ENCODE peak calls at places on chromosome 10, in ten cellular contexts. One of them, this sample, is unnamed.
A peak's percentile ranks its signal among the peaks of the same experiment; 100 is the strongest.

GRCh38 chr10:124530816-124531215 is 69.2 kb downstream of the LHPP start:
- DNase-seq in transverse colon: no peak
- DNase-seq in suprapubic skin: no peak
- DNase-seq in neural progenitor cell: no peak
- DNase-seq in MM.1S: no peak
- DNase-seq in mesendoderm: no peak
- DNase-seq in ovary: no peak
- DNase-seq in HL-60: no peak
- DNase-seq in A673: no peak
- DNase-seq in esophagus squamous epithelium: no peak
- DNase-seq in this sample: no peak

GRCh38 chr10:57333880-57334279 is 933.8 kb downstream of the IPMK start:
- DNase-seq in transverse colon: no peak
- DNase-seq in suprapubic skin: no peak
- DNase-seq in neural progenitor cell: no peak
- DNase-seq in MM.1S: no peak
- DNase-seq in mesendoderm: no peak
- DNase-seq in ovary: no peak
- DNase-seq in HL-60: no peak
- DNase-seq in A673: no peak
- DNase-seq in esophagus squamous epithelium: no peak
- DNase-seq in this sample: no peak

GRCh38 chr10:2196272-2196671 is 458.9 kb upstream of the ADARB2 start:
- DNase-seq in transverse colon: no peak
- DNase-seq in suprapubic skin: no peak
- DNase-seq in neural progenitor cell: no peak
- DNase-seq in MM.1S: no peak
- DNase-seq in mesendoderm: no peak
- DNase-seq in ovary: no peak
- DNase-seq in HL-60: no peak
- DNase-seq in A673: no peak
- DNase-seq in esophagus squamous epithelium: no peak
- DNase-seq in this sample: no peak

GRCh38 chr10:67663449-67664087 is 32.4 kb downstream of the CTNNA3 start:
- DNase-seq in transverse colon: no peak
- DNase-seq in suprapubic skin: no peak
- DNase-seq in neural progenitor cell: no peak
- DNase-seq in MM.1S: no peak
- DNase-seq in mesendoderm: no peak
- DNase-seq in ovary: no peak
- DNase-seq in HL-60: no peak
- DNase-seq in A673: no peak
- DNase-seq in esophagus squamous epithelium: no peak
- DNase-seq in this sample: no peak

GRCh38 chr10:91796332-91797076 is 1.7 kb upstream of the TNKS2 start:
- DNase-seq in transverse colon: peak; percentile 66
- DNase-seq in suprapubic skin: no peak
- DNase-seq in neural progenitor cell: peak; percentile 58
- DNase-seq in MM.1S: peak; percentile 57
- DNase-seq in mesendoderm: peak; percentile 39
- DNase-seq in ovary: peak; percentile 39
- DNase-seq in HL-60: no peak
- DNase-seq in A673: peak; percentile 10
- DNase-seq in esophagus squamous epithelium: no peak
- DNase-seq in this sample: no peak

GRCh38 chr10:78224602-78225001 is 190.9 kb downstream of the RPS24 start:
- DNase-seq in transverse colon: no peak
- DNase-seq in suprapubic skin: no peak
- DNase-seq in neural progenitor cell: no peak
- DNase-seq in MM.1S: no peak
- DNase-seq in mesendoderm: no peak
- DNase-seq in ovary: no peak
- DNase-seq in HL-60: no peak
- DNase-seq in A673: no peak
- DNase-seq in esophagus squamous epithelium: no peak
- DNase-seq in this sample: no peak

GRCh38 chr10:11697718-11698527 is 44.3 kb upstream of the ECHDC3 start:
- DNase-seq in transverse colon: no peak
- DNase-seq in suprapubic skin: no peak
- DNase-seq in neural progenitor cell: no peak
- DNase-seq in MM.1S: no peak
- DNase-seq in mesendoderm: peak; percentile 15
- DNase-seq in ovary: no peak
- DNase-seq in HL-60: no peak
- DNase-seq in A673: no peak
- DNase-seq in esophagus squamous epithelium: no peak
- DNase-seq in this sample: no peak

GRCh38 chr10:103803941-103804340 is 51.4 kb downstream of the SH3PXD2A start:
- DNase-seq in transverse colon: no peak
- DNase-seq in suprapubic skin: no peak
- DNase-seq in neural progenitor cell: no peak
- DNase-seq in MM.1S: no peak
- DNase-seq in mesendoderm: peak; percentile 92
- DNase-seq in ovary: no peak
- DNase-seq in HL-60: no peak
- DNase-seq in A673: peak; percentile 56
- DNase-seq in esophagus squamous epithelium: no peak
- DNase-seq in this sample: no peak

GRCh38 chr10:13659887-13660544 is 73.3 kb downstream of the PRPF18 start:
- DNase-seq in transverse colon: peak; percentile 59
- DNase-seq in suprapubic skin: no peak
- DNase-seq in neural progenitor cell: peak; percentile 69
- DNase-seq in MM.1S: peak; percentile 35
- DNase-seq in mesendoderm: peak; percentile 60
- DNase-seq in ovary: peak; percentile 72
- DNase-seq in HL-60: peak; percentile 17
- DNase-seq in A673: peak; percentile 69
- DNase-seq in esophagus squamous epithelium: no peak
- DNase-seq in this sample: no peak

GRCh38 chr10:13658256-13658655 is 71.5 kb downstream of the PRPF18 start:
- DNase-seq in transverse colon: no peak
- DNase-seq in suprapubic skin: no peak
- DNase-seq in neural progenitor cell: no peak
- DNase-seq in MM.1S: no peak
- DNase-seq in mesendoderm: no peak
- DNase-seq in ovary: no peak
- DNase-seq in HL-60: no peak
- DNase-seq in A673: no peak
- DNase-seq in esophagus squamous epithelium: no peak
- DNase-seq in this sample: no peak

GRCh38 chr10:13660545-13660920 is 73.8 kb downstream of the PRPF18 start:
- DNase-seq in transverse colon: no peak
- DNase-seq in suprapubic skin: no peak
- DNase-seq in neural progenitor cell: no peak
- DNase-seq in MM.1S: no peak
- DNase-seq in mesendoderm: no peak
- DNase-seq in ovary: no peak
- DNase-seq in HL-60: no peak
- DNase-seq in A673: no peak
- DNase-seq in esophagus squamous epithelium: no peak
- DNase-seq in this sample: no peak

GRCh38 chr10:13657184-13657680 is 70.5 kb downstream of the PRPF18 start:
- DNase-seq in transverse colon: no peak
- DNase-seq in suprapubic skin: no peak
- DNase-seq in neural progenitor cell: no peak
- DNase-seq in MM.1S: no peak
- DNase-seq in mesendoderm: no peak
- DNase-seq in ovary: no peak
- DNase-seq in HL-60: no peak
- DNase-seq in A673: no peak
- DNase-seq in esophagus squamous epithelium: no peak
- DNase-seq in this sample: no peak

DNA sequence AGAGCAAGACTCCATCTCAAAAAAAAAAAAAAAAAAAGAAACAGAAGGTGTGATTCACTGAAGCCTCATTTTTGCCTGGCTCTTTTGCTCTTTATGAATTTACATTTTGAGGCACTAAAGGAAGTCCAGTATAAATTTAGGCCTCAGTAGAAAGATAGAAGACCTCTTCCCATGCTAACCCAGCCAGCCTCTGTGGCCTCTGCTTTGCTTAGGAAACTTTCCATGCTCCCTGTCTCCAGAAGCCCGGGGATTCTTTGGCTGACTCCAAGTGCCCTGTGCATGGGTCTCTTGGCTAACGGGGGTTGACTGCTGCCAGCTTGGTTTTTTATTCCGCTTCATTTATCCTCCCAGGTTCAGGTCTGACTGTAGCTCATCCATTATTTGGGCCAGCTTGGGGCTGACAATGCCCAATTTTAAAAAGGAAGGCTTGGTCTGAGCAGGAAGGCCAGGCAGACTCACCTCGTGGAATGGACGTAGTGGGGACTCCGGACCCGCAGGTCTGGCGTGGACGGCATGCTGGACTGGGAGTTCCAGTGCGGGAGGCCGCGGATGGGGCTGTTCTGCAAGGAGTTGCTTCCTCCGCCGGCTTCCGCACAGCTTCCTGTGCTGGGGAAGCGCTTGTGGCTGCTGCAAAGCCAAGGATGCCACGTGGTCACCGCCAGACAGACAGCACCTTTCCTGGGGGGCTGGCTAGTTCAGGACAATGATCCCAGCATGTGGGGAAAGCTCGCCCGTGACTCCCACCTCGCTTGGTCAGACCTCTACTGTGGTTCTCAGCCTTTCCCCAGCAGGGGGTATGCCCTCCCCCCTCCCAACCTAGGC is 72.3 kb downstream of the PRPF18 start:
- DNase-seq in transverse colon: no peak
- DNase-seq in suprapubic skin: no peak
- DNase-seq in neural progenitor cell: no peak
- DNase-seq in MM.1S: no peak
- DNase-seq in mesendoderm: peak; percentile 16
- DNase-seq in ovary: no peak
- DNase-seq in HL-60: peak; percentile 22
- DNase-seq in A673: no peak
- DNase-seq in esophagus squamous epithelium: no peak
- DNase-seq in this sample: no peak
- H3K27ac ChIP-seq in transverse colon: peak overlapping the region; percentile 14
- H3K27ac ChIP-seq in suprapubic skin: no peak overlapping the region
- H3K27ac ChIP-seq in neural progenitor cell: no peak overlapping the region
- H3K27ac ChIP-seq in MM.1S: no peak overlapping the region
- H3K27ac ChIP-seq in mesendoderm: no peak overlapping the region
- H3K27ac ChIP-seq in ovary: no peak overlapping the region
- H3K27ac ChIP-seq in HL-60: no peak overlapping the region
- H3K27ac ChIP-seq in A673: no peak overlapping the region
- H3K27ac ChIP-seq in esophagus squamous epithelium: no peak overlapping the region
- H3K27ac ChIP-seq in this sample: peak overlapping the region; percentile 36

GRCh38 chr10:61896854-61897661 is 4.4 kb upstream of the ARID5B start:
- DNase-seq in transverse colon: peak; percentile 58
- DNase-seq in suprapubic skin: no peak
- DNase-seq in neural progenitor cell: peak; percentile 80
- DNase-seq in MM.1S: peak; percentile 91
- DNase-seq in mesendoderm: peak; percentile 96
- DNase-seq in ovary: peak; percentile 49
- DNase-seq in HL-60: peak; percentile 68
- DNase-seq in A673: peak; percentile 75
- DNase-seq in esophagus squamous epithelium: no peak
- DNase-seq in this sample: no peak

GRCh38 chr10:61898435-61898778 is 3.1 kb upstream of the ARID5B start:
- DNase-seq in transverse colon: no peak
- DNase-seq in suprapubic skin: no peak
- DNase-seq in neural progenitor cell: no peak
- DNase-seq in MM.1S: peak; percentile 25
- DNase-seq in mesendoderm: no peak
- DNase-seq in ovary: no peak
- DNase-seq in HL-60: no peak
- DNase-seq in A673: peak; percentile 84
- DNase-seq in esophagus squamous epithelium: no peak
- DNase-seq in this sample: no peak

GRCh38 chr10:61899045-61899444 is 2.5 kb upstream of the ARID5B start:
- DNase-seq in transverse colon: no peak
- DNase-seq in suprapubic skin: no peak
- DNase-seq in neural progenitor cell: no peak
- DNase-seq in MM.1S: peak; percentile 53
- DNase-seq in mesendoderm: no peak
- DNase-seq in ovary: no peak
- DNase-seq in HL-60: no peak
- DNase-seq in A673: peak; percentile 89
- DNase-seq in esophagus squamous epithelium: no peak
- DNase-seq in this sample: no peak

GRCh38 chr10:61899663-61899996 is 1.9 kb upstream of the ARID5B start:
- DNase-seq in transverse colon: no peak
- DNase-seq in suprapubic skin: no peak
- DNase-seq in neural progenitor cell: no peak
- DNase-seq in MM.1S: no peak
- DNase-seq in mesendoderm: no peak
- DNase-seq in ovary: no peak
- DNase-seq in HL-60: no peak
- DNase-seq in A673: no peak
- DNase-seq in esophagus squamous epithelium: no peak
- DNase-seq in this sample: no peak

DNA sequence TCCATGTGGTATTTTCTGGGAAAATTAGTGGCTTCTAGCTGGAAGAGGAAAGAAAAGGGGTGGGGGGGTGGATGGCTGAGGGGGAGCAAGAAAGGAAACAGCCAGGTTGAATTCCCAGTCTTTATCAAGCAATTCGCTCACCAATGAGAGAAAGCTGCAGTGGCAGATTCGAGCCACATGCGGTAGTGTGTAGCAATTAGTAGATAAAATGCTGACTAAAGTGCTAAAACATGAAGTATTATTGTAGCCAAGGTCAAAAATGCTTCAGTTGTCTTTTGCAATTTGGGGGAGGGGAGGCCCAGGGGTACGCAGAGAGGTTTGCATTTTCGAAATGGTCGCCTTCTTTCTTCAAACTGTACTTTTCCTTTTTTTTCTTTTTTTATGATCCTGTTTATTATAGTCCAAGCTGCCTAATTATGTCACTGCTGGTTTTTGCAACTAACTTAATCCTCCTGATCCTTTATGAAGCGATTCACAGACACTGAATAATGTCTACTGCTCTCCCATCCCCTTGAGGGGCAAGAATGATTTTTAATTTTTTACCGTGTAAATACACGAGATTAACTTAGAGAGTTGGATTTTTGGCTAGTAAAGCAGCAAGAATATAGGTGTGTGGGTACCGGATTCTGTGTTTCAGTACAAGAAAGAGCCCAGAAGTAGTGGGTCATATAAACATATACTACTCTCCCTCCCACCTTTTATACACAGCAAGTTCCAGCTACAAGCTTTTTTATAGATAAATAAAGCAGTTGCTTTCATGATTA is 3.6 kb upstream of the ARID5B start:
- DNase-seq in transverse colon: peak; percentile 54
- DNase-seq in suprapubic skin: no peak
- DNase-seq in neural progenitor cell: peak; percentile 62
- DNase-seq in MM.1S: peak; percentile 86
- DNase-seq in mesendoderm: peak; percentile 67
- DNase-seq in ovary: peak; percentile 65
- DNase-seq in HL-60: no peak
- DNase-seq in A673: peak; percentile 75
- DNase-seq in esophagus squamous epithelium: no peak
- DNase-seq in this sample: no peak
- H3K4me3 ChIP-seq in transverse colon: no peak overlapping the region
- H3K4me3 ChIP-seq in suprapubic skin: peak overlapping the region; percentile 44
- H3K4me3 ChIP-seq in neural progenitor cell: peak overlapping the region; percentile 43
- H3K4me3 ChIP-seq in MM.1S: peak overlapping the region; percentile 74
- H3K4me3 ChIP-seq in mesendoderm: no peak overlapping the region
- H3K4me3 ChIP-seq in ovary: peak overlapping the region; percentile 30
- H3K4me3 ChIP-seq in HL-60: no peak overlapping the region
- H3K4me3 ChIP-seq in A673: peak overlapping the region; percentile 68
- H3K4me3 ChIP-seq in esophagus squamous epithelium: peak overlapping the region; percentile 58
- H3K4me3 ChIP-seq in this sample: peak overlapping the region; percentile 30

GRCh38 chr10:95281206-95281605 is 9.6 kb downstream of the PDLIM1 start:
- DNase-seq in transverse colon: no peak
- DNase-seq in suprapubic skin: no peak
- DNase-seq in neural progenitor cell: no peak
- DNase-seq in MM.1S: no peak
- DNase-seq in mesendoderm: no peak
- DNase-seq in ovary: no peak
- DNase-seq in HL-60: no peak
- DNase-seq in A673: no peak
- DNase-seq in esophagus squamous epithelium: no peak
- DNase-seq in this sample: no peak
- H3K27ac ChIP-seq in transverse colon: peak overlapping the region; percentile 90
- H3K27ac ChIP-seq in suprapubic skin: no peak overlapping the region
- H3K27ac ChIP-seq in neural progenitor cell: no peak overlapping the region
- H3K27ac ChIP-seq in MM.1S: no peak overlapping the region
- H3K27ac ChIP-seq in mesendoderm: no peak overlapping the region
- H3K27ac ChIP-seq in ovary: no peak overlapping the region
- H3K27ac ChIP-seq in HL-60: no peak overlapping the region
- H3K27ac ChIP-seq in A673: no peak overlapping the region
- H3K27ac ChIP-seq in esophagus squamous epithelium: peak overlapping the region; percentile 23
- H3K27ac ChIP-seq in this sample: no peak overlapping the region

GRCh38 chr10:35765996-35766395 is 123.9 kb upstream of the FZD8 start:
- DNase-seq in transverse colon: no peak
- DNase-seq in suprapubic skin: no peak
- DNase-seq in neural progenitor cell: no peak
- DNase-seq in MM.1S: no peak
- DNase-seq in mesendoderm: no peak
- DNase-seq in ovary: no peak
- DNase-seq in HL-60: no peak
- DNase-seq in A673: no peak
- DNase-seq in esophagus squamous epithelium: no peak
- DNase-seq in this sample: no peak

GRCh38 chr10:35770817-35771355 is 128.8 kb upstream of the FZD8 start:
- DNase-seq in transverse colon: peak; percentile 16
- DNase-seq in suprapubic skin: no peak
- DNase-seq in neural progenitor cell: no peak
- DNase-seq in MM.1S: no peak
- DNase-seq in mesendoderm: peak; percentile 98
- DNase-seq in ovary: no peak
- DNase-seq in HL-60: no peak
- DNase-seq in A673: no peak
- DNase-seq in esophagus squamous epithelium: no peak
- DNase-seq in this sample: no peak

GRCh38 chr10:35768731-35769130 is 126.6 kb upstream of the FZD8 start:
- DNase-seq in transverse colon: no peak
- DNase-seq in suprapubic skin: no peak
- DNase-seq in neural progenitor cell: no peak
- DNase-seq in MM.1S: no peak
- DNase-seq in mesendoderm: no peak
- DNase-seq in ovary: no peak
- DNase-seq in HL-60: no peak
- DNase-seq in A673: no peak
- DNase-seq in esophagus squamous epithelium: no peak
- DNase-seq in this sample: no peak

GRCh38 chr10:35768011-35768410 is 125.9 kb upstream of the FZD8 start:
- DNase-seq in transverse colon: no peak
- DNase-seq in suprapubic skin: no peak
- DNase-seq in neural progenitor cell: no peak
- DNase-seq in MM.1S: no peak
- DNase-seq in mesendoderm: no peak
- DNase-seq in ovary: no peak
- DNase-seq in HL-60: no peak
- DNase-seq in A673: no peak
- DNase-seq in esophagus squamous epithelium: no peak
- DNase-seq in this sample: no peak

GRCh38 chr10:35765039-35765662 is 123.1 kb upstream of the FZD8 start:
- DNase-seq in transverse colon: peak; percentile 25
- DNase-seq in suprapubic skin: no peak
- DNase-seq in neural progenitor cell: no peak
- DNase-seq in MM.1S: no peak
- DNase-seq in mesendoderm: peak; percentile 60
- DNase-seq in ovary: no peak
- DNase-seq in HL-60: no peak
- DNase-seq in A673: no peak
- DNase-seq in esophagus squamous epithelium: no peak
- DNase-seq in this sample: no peak
- H3K4me3 ChIP-seq in transverse colon: no peak overlapping the region
- H3K4me3 ChIP-seq in suprapubic skin: no peak overlapping the region
- H3K4me3 ChIP-seq in neural progenitor cell: no peak overlapping the region
- H3K4me3 ChIP-seq in MM.1S: no peak overlapping the region
- H3K4me3 ChIP-seq in mesendoderm: no peak overlapping the region
- H3K4me3 ChIP-seq in ovary: no peak overlapping the region
- H3K4me3 ChIP-seq in HL-60: no peak overlapping the region
- H3K4me3 ChIP-seq in A673: no peak overlapping the region
- H3K4me3 ChIP-seq in esophagus squamous epithelium: peak overlapping the region; percentile 39
- H3K4me3 ChIP-seq in this sample: no peak overlapping the region